ENCODE peak calls at places on chromosomes 7 and 10, in seven cellular contexts. B is HCEC 1CT; D is iPS-NIHi11; V is brain microvascular endothelial cell; J is NCI-H2107; P is activated CD8-positive, alpha-beta memory T cell treated with anti-CD3 and anti-CD28 coated beads for 24 hours; K is foreskin keratinocyte. M is an unnamed sample.
A peak's percentile ranks its signal among the peaks of the same experiment; 100 is the strongest.

GRCh38 chr10:21727452-21728168 is 193.6 kb downstream of the MLLT10 start:
- DNase-seq in B (no peak), D (no peak), V (peak; percentile 40), J (no peak), P (no peak), K (peak; percentile 80), M (no peak)

GRCh38 chr7:141276031-141276430 is 202.2 kb downstream of the TMEM178B start:
- DNase-seq in B (peak; percentile 2), D (no peak), V (no peak), J (no peak), P (no peak), K (peak; percentile 2), M (no peak)

GRCh38 chr10:114477285-114477684 is 73.0 kb upstream of the AFAP1L2 start:
- DNase-seq in B (no peak), D (no peak), V (peak; percentile 7), J (no peak), P (no peak), K (no peak), M (no peak)

GRCh38 chr7:33970566-33970965 is 65.2 kb downstream of the BMPER start:
- DNase-seq in B (no peak), D (no peak), V (no peak), J (no peak), P (no peak), K (no peak), M (no peak)

GRCh38 chr10:93383562-93383981 is 98.6 kb downstream of the MYOF start:
- DNase-seq in B (peak; percentile 98), D (no peak), V (peak; percentile 91), J (no peak), P (no peak), K (peak; percentile 84), M (no peak)

GRCh38 chr10:117463545-117463920 is 79.0 kb upstream of the EMX2 start:
- DNase-seq in B (no peak), D (no peak), V (no peak), J (no peak), P (no peak), K (no peak), M (no peak)

GRCh38 chr10:25498645-25499044 is 323.8 kb downstream of the GPR158 start:
- DNase-seq in B (no peak), D (no peak), V (no peak), J (no peak), P (no peak), K (peak; percentile 78), M (no peak)

GRCh38 chr10:48606530-48607355 is 1.9 kb upstream of the ARHGAP22 start:
- DNase-seq in B (peak; percentile 100), D (no peak), V (peak; percentile 94), J (no peak), P (peak; percentile 40), K (peak; percentile 85), M (peak; percentile 59)

GRCh38 chr10:70579234-70580002 is 23.1 kb downstream of the PRF1 start:
- DNase-seq in B (no peak), D (peak; percentile 49), V (no peak), J (no peak), P (no peak), K (no peak), M (no peak)

GRCh38 chr7:16171928-16172327 is 249.4 kb downstream of the CRPPA start:
- DNase-seq in B (no peak), D (no peak), V (peak; percentile 26), J (no peak), P (no peak), K (no peak), M (no peak)

GRCh38 chr7:50832744-50833143 is 50.0 kb upstream of the GRB10 start:
- DNase-seq in B (peak; percentile 6), D (no peak), V (peak; percentile 43), J (no peak), P (no peak), K (peak; percentile 82), M (peak; percentile 86)

M was measured in epithelial cell of prostate.